ENCODE peak calls at places on chromosomes 2 and 18, in six cellular contexts. Z, Q, N, C, F and A are unnamed samples.

GRCh38 chr18:51082571-51083264 is 52.7 kb downstream of the SMAD4 start:
- DNase-seq in Z (no peak), Q (no peak), N (no peak), C (peak), F (no peak), A (no peak)

GRCh38 chr2:128622371-128622770 is 303.7 kb upstream of the HS6ST1 start:
- DNase-seq in Z (no peak), Q (no peak), N (peak), C (no peak), F (no peak), A (no peak)

GRCh38 chr2:203330434-203330833 is 2.2 kb downstream of the ABI2 start:
- DNase-seq in Z (no peak), Q (no peak), N (no peak), C (no peak), F (no peak), A (peak)

GRCh38 chr2:223563462-223563861 is 38.7 kb downstream of the SCG2 start:
- DNase-seq in Z (no peak), Q (peak), N (peak), C (peak), F (peak), A (peak)

GRCh38 chr2:68318686-68319396 is 908 bp downstream of the CNRIP1 start:
- DNase-seq in Z (no peak), Q (peak), N (no peak), C (no peak), F (no peak), A (peak)

GRCh38 chr2:210452194-210452593 is 24.4 kb downstream of the LANCL1 start:
- DNase-seq in Z (no peak), Q (no peak), N (no peak), C (no peak), F (no peak), A (no peak)

GRCh38 chr18:47100214-47100831 is 50.0 kb downstream of the HDHD2 start:
- DNase-seq in Z (no peak), Q (peak), N (peak), C (peak), F (peak), A (peak)

GRCh38 chr18:35817604-35818352 is 154.7 kb upstream of the RMP24 start:
- DNase-seq in Z (no peak), Q (no peak), N (no peak), C (no peak), F (no peak), A (no peak)

GRCh38 chr2:26300234-26300641 is 45.7 kb upstream of the SELENOI start:
- DNase-seq in Z (no peak), Q (no peak), N (no peak), C (no peak), F (no peak), A (no peak)

GRCh38 chr2:20422679-20423271 is 24.1 kb upstream of the RHOB start:
- DNase-seq in Z (no peak), Q (peak), N (no peak), C (no peak), F (peak), A (no peak)

GRCh38 chr18:46374850-46375249 is 270.7 kb downstream of the HAUS1 start:
- DNase-seq in Z (no peak), Q (peak), N (no peak), C (no peak), F (no peak), A (no peak)

GRCh38 chr18:3015851-3016250 is 2.9 kb upstream of the LPIN2 start:
- DNase-seq in Z (no peak), Q (no peak), N (no peak), C (no peak), F (no peak), A (no peak)

GRCh38 chr18:3012920-3013810 is at the start of gene LPIN2:
- DNase-seq in Z (peak), Q (peak), N (peak), C (peak), F (peak), A (peak)

GRCh38 chr18:3015203-3015590 is 2.3 kb upstream of the LPIN2 start:
- DNase-seq in Z (no peak), Q (no peak), N (peak), C (peak), F (peak), A (peak)

GRCh38 chr18:3014501-3015202 is 1.7 kb upstream of the LPIN2 start:
- DNase-seq in Z (no peak), Q (no peak), N (no peak), C (no peak), F (no peak), A (no peak)

DNA sequence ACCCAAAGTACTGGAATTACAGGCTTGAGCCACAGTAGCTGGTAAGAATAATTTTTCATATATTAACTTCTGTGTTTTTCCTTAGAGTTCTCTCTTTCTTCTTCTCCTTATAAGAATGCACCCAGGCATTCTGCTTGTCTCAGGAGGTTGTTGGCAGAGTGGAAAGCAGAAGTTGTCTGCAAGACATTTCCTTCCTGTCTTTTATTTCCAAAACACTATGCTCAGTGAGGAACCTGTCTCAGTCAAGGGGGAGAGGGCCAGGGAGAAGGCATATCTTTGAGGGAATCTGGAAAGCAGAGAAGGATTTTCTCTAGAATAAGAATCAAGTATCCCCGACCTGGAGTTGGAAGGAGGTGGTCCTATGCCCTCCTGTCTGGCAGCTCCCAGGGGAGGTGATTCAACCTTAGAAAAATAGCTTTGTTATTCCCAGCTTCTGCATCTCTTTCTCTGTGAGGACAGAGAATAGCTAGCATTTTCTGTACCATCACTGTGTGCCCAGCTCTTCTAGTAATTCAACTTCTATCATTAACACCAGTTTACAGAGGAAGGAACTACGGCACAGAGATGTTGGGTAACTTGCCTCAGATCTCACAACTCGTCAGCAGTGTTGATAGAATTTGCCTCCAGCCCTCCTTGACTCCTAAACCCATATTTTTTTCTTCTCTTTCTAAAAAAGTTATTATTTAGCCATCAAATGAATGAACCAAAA is 3.8 kb upstream of the LPIN2 start:
- DNase-seq in Z (no peak), Q (no peak), N (no peak), C (no peak), F (no peak), A (no peak)
- TF ChIP-seq REST in Z (no peak), Q (no peak), N (peak), C (no peak), F (no peak), A (no peak)

GRCh38 chr2:118442949-118443348 is 354.7 kb downstream of the INSIG2 start:
- DNase-seq in Z (no peak), Q (no peak), N (no peak), C (no peak), F (no peak), A (no peak)
- TF ChIP-seq REST in Z (no peak), Q (no peak), N (no peak), C (no peak), F (no peak), A (no peak)

GRCh38 chr2:37588316-37588777 is 83.1 kb downstream of the CDC42EP3 start:
- DNase-seq in Z (no peak), Q (no peak), N (no peak), C (peak), F (no peak), A (no peak)

GRCh38 chr2:37587817-37588216 is 83.6 kb downstream of the CDC42EP3 start:
- DNase-seq in Z (no peak), Q (no peak), N (no peak), C (no peak), F (no peak), A (no peak)

GRCh38 chr2:37589298-37589697 is 82.1 kb downstream of the CDC42EP3 start:
- DNase-seq in Z (no peak), Q (no peak), N (no peak), C (no peak), F (no peak), A (no peak)

GRCh38 chr2:37593024-37593423 is 78.4 kb downstream of the CDC42EP3 start:
- DNase-seq in Z (no peak), Q (no peak), N (no peak), C (no peak), F (no peak), A (no peak)

GRCh38 chr2:37590119-37590571 is 81.3 kb downstream of the CDC42EP3 start:
- DNase-seq in Z (no peak), Q (no peak), N (no peak), C (no peak), F (no peak), A (no peak)
- TF ChIP-seq REST in Z (no peak), Q (no peak), N (no peak), C (no peak), F (no peak), A (no peak)

GRCh38 chr2:45458909-45459563 is 152.0 kb downstream of the SRBD1 start:
- DNase-seq in Z (no peak), Q (peak), N (no peak), C (peak), F (peak), A (peak)
- TF ChIP-seq REST in Z (no peak), Q (no peak), N (no peak), C (no peak), F (no peak), A (no peak)